ENCODE peak calls at places on chromosomes 11 and 22, in four cellular contexts. B is tibial nerve, N is adrenal gland, C is breast epithelium. Y is an unnamed sample.

GRCh38 chr11:27296406-27296994 is 66.5 kb downstream of the CCDC34 start:
- DNase-seq in B (no peak), N (no peak), C (no peak), Y (peak; percentile 4)

GRCh38 chr11:64787526-64788320 is 9.4 kb upstream of the SF1 start:
- DNase-seq in B (no peak), N (peak; percentile 83), C (peak; percentile 58), Y (peak; percentile 62)

GRCh38 chr11:95661159-95661558 is 128.4 kb downstream of the FAM76B start:
- DNase-seq in B (no peak), N (no peak), C (no peak), Y (no peak)

GRCh38 chr11:29616611-29617010 is 400.2 kb downstream of the KCNA4 start:
- DNase-seq in B (no peak), N (no peak), C (no peak), Y (no peak)

GRCh38 chr11:85813721-85814120 is 2.8 kb upstream of the SYTL2 start:
- DNase-seq in B (no peak), N (no peak), C (no peak), Y (no peak)

GRCh38 chr11:63639195-63639832 is 25.1 kb upstream of the PLAAT3 start:
- DNase-seq in B (no peak), N (no peak), C (no peak), Y (no peak)

GRCh38 chr11:44621140-44621681 is 55.7 kb downstream of the CD82 start:
- DNase-seq in B (peak; percentile 59), N (peak; percentile 90), C (peak; percentile 67), Y (no peak)

GRCh38 chr22:33210129-33210784 is 152.1 kb upstream of the SYN3 start:
- DNase-seq in B (no peak), N (peak; percentile 53), C (no peak), Y (no peak)

GRCh38 chr11:90757851-90758494 is 535.1 kb upstream of the CHORDC1 start:
- DNase-seq in B (no peak), N (no peak), C (no peak), Y (no peak)

GRCh38 chr22:42560781-42561180 is 7.0 kb downstream of the SERHL2 start:
- DNase-seq in B (no peak), N (no peak), C (no peak), Y (no peak)

GRCh38 chr11:3954448-3955298 is 99.2 kb downstream of the STIM1 start:
- DNase-seq in B (no peak), N (no peak), C (no peak), Y (peak; percentile 74)

GRCh38 chr22:20046730-20047129 is 25.8 kb downstream of the TANGO2 start:
- DNase-seq in B (no peak), N (no peak), C (no peak), Y (no peak)

GRCh38 chr22:47042861-47043496 is 280.5 kb downstream of the TBC1D22A start:
- DNase-seq in B (no peak), N (no peak), C (no peak), Y (no peak)

GRCh38 chr22:39920134-39920743 is 19.4 kb downstream of the GRAP2 start:
- DNase-seq in B (no peak), N (no peak), C (no peak), Y (no peak)

GRCh38 chr22:26981111-26981510 is 323.7 kb downstream of the MIAT start:
- DNase-seq in B (no peak), N (no peak), C (no peak), Y (no peak)

GRCh38 chr22:44625981-44626687 is 75.9 kb upstream of the PRR5 start:
- DNase-seq in B (peak; percentile 51), N (peak; percentile 87), C (peak; percentile 74), Y (no peak)

GRCh38 chr11:43359432-43359818 is 705 bp downstream of the TTC17 start:
- DNase-seq in B (no peak), N (peak; percentile 56), C (no peak), Y (no peak)

GRCh38 chr11:94125408-94126120 is 3.1 kb upstream of the PANX1 start:
- DNase-seq in B (no peak), N (no peak), C (no peak), Y (no peak)

GRCh38 chr22:29079218-29079901 is 6.5 kb downstream of the KREMEN1 start:
- DNase-seq in B (no peak), N (no peak), C (no peak), Y (no peak)

GRCh38 chr11:86251285-86251830 is 6.8 kb downstream of the EED start:
- DNase-seq in B (no peak), N (no peak), C (no peak), Y (no peak)

GRCh38 chr11:36027731-36028130 is 83.9 kb downstream of the LDLRAD3 start:
- DNase-seq in B (no peak), N (no peak), C (no peak), Y (no peak)

GRCh38 chr11:37442576-37442975 is 844.5 kb upstream of the RAG2 start:
- DNase-seq in B (no peak), N (no peak), C (no peak), Y (no peak)

GRCh38 chr11:26512196-26512595 is 59.9 kb downstream of the MUC15 start:
- DNase-seq in B (no peak), N (no peak), C (no peak), Y (no peak)

GRCh38 chr22:39311592-39312400 is 7.6 kb downstream of the RPL3 start:
- DNase-seq in B (no peak), N (peak; percentile 66), C (no peak), Y (peak; percentile 52)

GRCh38 chr11:57150454-57150917 is 31.3 kb upstream of the LRRC55 start:
- DNase-seq in B (no peak), N (no peak), C (no peak), Y (no peak)

GRCh38 chr11:43818220-43818619 is 62.4 kb upstream of the ALKBH3 start:
- DNase-seq in B (no peak), N (no peak), C (no peak), Y (peak; percentile 75)

GRCh38 chr22:30390974-30391691 is 3.9 kb upstream of the RNF215 start:
- DNase-seq in B (no peak), N (peak; percentile 85), C (peak; percentile 80), Y (peak; percentile 74)

GRCh38 chr22:24424001-24424900 is 3.1 kb upstream of the ADORA2A start:
- DNase-seq in B (no peak), N (no peak), C (no peak), Y (no peak)

GRCh38 chr11:76307416-76307815 is 73.5 kb downstream of the THAP12 start:
- DNase-seq in B (no peak), N (no peak), C (no peak), Y (no peak)

GRCh38 chr11:64179221-64179620 is 6.8 kb upstream of the STIP1 start:
- DNase-seq in B (no peak), N (no peak), C (no peak), Y (no peak)

GRCh38 chr11:122394326-122394725 is 261.2 kb upstream of the UBASH3B start:
- DNase-seq in B (no peak), N (no peak), C (no peak), Y (no peak)

DNA sequence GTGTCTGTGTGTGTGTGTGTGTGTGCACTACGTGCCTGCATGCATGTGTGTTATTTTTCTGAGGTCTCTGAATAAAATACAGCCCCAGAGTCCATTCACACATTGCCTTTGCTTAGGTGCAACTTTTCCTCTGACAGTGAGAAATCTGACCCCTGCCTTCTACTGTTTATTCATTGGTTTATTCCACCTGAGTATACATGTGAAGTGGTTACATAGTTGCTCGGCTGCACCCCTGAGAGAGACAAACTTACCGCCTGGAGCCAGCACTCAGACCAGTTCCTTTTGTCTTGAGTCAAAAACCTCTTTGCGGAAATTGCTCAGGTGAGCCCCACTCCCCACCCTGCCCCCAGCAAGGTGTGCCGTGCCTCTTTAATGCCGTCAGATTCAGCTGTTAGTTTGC is 363.6 kb downstream of the BRD1 start:
- DNase-seq in B (no peak), N (no peak), C (no peak), Y (no peak)
- H3K9me3 ChIP-seq in B (no peaks in the 10 kb centered on the region), N (no peaks in the 10 kb centered on the region), C (no peaks in the 10 kb centered on the region), Y (no peaks in the 10 kb centered on the region)

GRCh38 chr11:131932584-131933360 is 562.4 kb downstream of the NTM start:
- DNase-seq in B (no peak), N (no peak), C (no peak), Y (no peak)
- H3K27ac ChIP-seq in B (no peak overlapping the region), N (no peak overlapping the region), C (peak overlapping the region; percentile 52), Y (no peak overlapping the region)

GRCh38 chr11:8531312-8531711 is 62.7 kb downstream of the STK33 start:
- DNase-seq in B (no peak), N (no peak), C (no peak), Y (no peak)
- H3K4me3 ChIP-seq in B (no peak overlapping the region), N (no peak overlapping the region), C (no peak overlapping the region), Y (no peak overlapping the region)

DNA sequence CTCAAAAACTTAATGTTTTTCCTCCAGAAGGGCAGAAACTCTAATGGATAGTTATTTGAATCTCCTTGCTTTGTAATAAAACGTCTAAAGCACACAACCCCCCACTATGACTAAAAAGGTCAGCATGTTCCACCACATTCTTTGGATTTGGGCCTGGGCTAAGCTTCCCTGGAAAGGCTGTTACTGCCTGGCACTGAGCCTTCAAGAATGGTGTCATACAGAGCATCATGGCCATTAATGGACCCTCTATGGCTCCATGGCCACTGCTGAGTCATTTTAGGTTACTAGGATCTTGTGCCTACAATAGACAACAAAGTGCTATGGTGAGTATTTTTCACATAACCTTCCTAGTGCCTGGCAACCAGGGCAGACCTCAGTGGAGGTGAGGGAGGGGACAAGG is 242.6 kb upstream of the FAT3 start:
- DNase-seq in B (peak; percentile 13), N (peak; percentile 77), C (no peak), Y (peak; percentile 88)
- H3K9me3 ChIP-seq in B (no peaks in the 10 kb centered on the region), N (no peaks in the 10 kb centered on the region), C (no peaks in the 10 kb centered on the region), Y (no peaks in the 10 kb centered on the region)

GRCh38 chr11:117852309-117852708 is 24.1 kb downstream of the FXYD6 start:
- DNase-seq in B (no peak), N (no peak), C (no peak), Y (no peak)

GRCh38 chr11:117851852-117852251 is 24.6 kb downstream of the FXYD6 start:
- DNase-seq in B (no peak), N (peak; percentile 56), C (no peak), Y (no peak)

GRCh38 chr11:117855452-117855851 is 21.0 kb downstream of the FXYD6 start:
- DNase-seq in B (no peak), N (peak; percentile 43), C (no peak), Y (no peak)

GRCh38 chr11:117849781-117850414 is 25.4 kb upstream of the FXYD2 start:
- DNase-seq in B (no peak), N (peak; percentile 42), C (no peak), Y (no peak)

GRCh38 chr11:117851091-117851490 is 25.4 kb downstream of the FXYD6 start:
- DNase-seq in B (no peak), N (peak; percentile 39), C (no peak), Y (no peak)
- H3K27ac ChIP-seq in B (no peak overlapping the region), N (no peak overlapping the region), C (no peak overlapping the region), Y (no peak overlapping the region)

DNA sequence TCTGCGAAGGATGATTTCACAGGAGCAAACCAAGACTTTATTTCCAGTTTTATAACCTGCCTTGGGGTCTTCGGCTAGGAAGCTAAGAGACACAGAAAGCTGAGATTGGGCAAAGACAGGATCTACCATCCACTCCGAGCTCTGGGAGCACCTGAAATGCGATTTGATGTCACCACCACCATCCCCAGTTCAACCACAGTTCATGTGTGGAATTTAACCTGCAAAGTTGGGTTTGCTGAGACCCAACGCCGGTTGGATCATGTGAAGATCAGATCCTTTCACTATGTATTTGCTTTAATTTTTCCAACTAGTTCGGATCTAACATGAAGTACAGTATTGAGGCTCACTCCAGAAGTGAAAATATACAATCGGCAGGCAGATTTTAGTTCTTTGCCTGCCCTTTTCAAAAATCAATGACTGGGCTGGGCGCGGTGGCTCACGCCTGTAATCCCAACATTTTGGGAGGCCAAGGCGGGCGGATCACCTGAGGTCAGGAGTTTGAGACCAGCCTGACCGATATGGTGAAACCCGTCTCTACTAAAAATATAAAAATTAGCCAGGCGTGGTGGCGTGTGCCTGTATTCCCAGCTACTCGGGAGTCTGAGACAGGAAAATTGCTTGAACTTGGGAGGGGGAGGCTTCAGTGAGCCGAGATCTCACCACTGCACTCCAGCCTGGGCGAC is 1.4 kb upstream of the C11orf24 start:
- DNase-seq in B (no peak), N (no peak), C (no peak), Y (no peak)
- H3K4me3 ChIP-seq in B (peak overlapping the region; percentile 84), N (no peak overlapping the region), C (no peak overlapping the region), Y (peak overlapping the region; percentile 77)

Y was measured in PC-9.